ENCODE peak calls at places on chromosome 22, in eight cellular contexts. One of them, this sample, is unnamed.

GRCh38 chr22:28810839-28811491 is 10.6 kb upstream of the XBP1 start:
- DNase-seq in right lobe of liver: no peak
- DNase-seq in HAP-1: no peak
- DNase-seq in cardiac muscle cell: no peak
- DNase-seq in stomach: no peak
- DNase-seq in IMR-90: no peak
- DNase-seq in CD4-positive, CD25-positive, alpha-beta regulatory T cell: no peak
- DNase-seq in GM23248: no peak
- DNase-seq in this sample: peak; percentile 42

GRCh38 chr22:22003233-22003632 is 20.6 kb upstream of the TOP3B start:
- DNase-seq in right lobe of liver: no peak
- DNase-seq in HAP-1: no peak
- DNase-seq in cardiac muscle cell: no peak
- DNase-seq in stomach: no peak
- DNase-seq in IMR-90: no peak
- DNase-seq in CD4-positive, CD25-positive, alpha-beta regulatory T cell: no peak
- DNase-seq in GM23248: no peak
- DNase-seq in this sample: no peak

GRCh38 chr22:45131749-45132148 is 32.0 kb upstream of the NUP50 start:
- DNase-seq in right lobe of liver: peak; percentile 56
- DNase-seq in HAP-1: no peak
- DNase-seq in cardiac muscle cell: no peak
- DNase-seq in stomach: no peak
- DNase-seq in IMR-90: no peak
- DNase-seq in CD4-positive, CD25-positive, alpha-beta regulatory T cell: no peak
- DNase-seq in GM23248: no peak
- DNase-seq in this sample: no peak

GRCh38 chr22:27434898-27435297 is 366.7 kb downstream of the MN1 start:
- DNase-seq in right lobe of liver: no peak
- DNase-seq in HAP-1: no peak
- DNase-seq in cardiac muscle cell: no peak
- DNase-seq in stomach: no peak
- DNase-seq in IMR-90: no peak
- DNase-seq in CD4-positive, CD25-positive, alpha-beta regulatory T cell: no peak
- DNase-seq in GM23248: no peak
- DNase-seq in this sample: no peak

GRCh38 chr22:33328789-33329296 is 270.7 kb upstream of the SYN3 start:
- DNase-seq in right lobe of liver: no peak
- DNase-seq in HAP-1: no peak
- DNase-seq in cardiac muscle cell: no peak
- DNase-seq in stomach: no peak
- DNase-seq in IMR-90: peak; percentile 86
- DNase-seq in CD4-positive, CD25-positive, alpha-beta regulatory T cell: no peak
- DNase-seq in GM23248: peak; percentile 57
- DNase-seq in this sample: peak; percentile 35

GRCh38 chr22:21856197-21856596 is 11.2 kb downstream of the MAPK1 start:
- DNase-seq in right lobe of liver: no peak
- DNase-seq in HAP-1: no peak
- DNase-seq in cardiac muscle cell: no peak
- DNase-seq in stomach: no peak
- DNase-seq in IMR-90: no peak
- DNase-seq in CD4-positive, CD25-positive, alpha-beta regulatory T cell: no peak
- DNase-seq in GM23248: no peak
- DNase-seq in this sample: no peak

GRCh38 chr22:42431401-42432019 is 693 bp downstream of the NFAM1 start:
- DNase-seq in right lobe of liver: no peak
- DNase-seq in HAP-1: no peak
- DNase-seq in cardiac muscle cell: no peak
- DNase-seq in stomach: no peak
- DNase-seq in IMR-90: no peak
- DNase-seq in CD4-positive, CD25-positive, alpha-beta regulatory T cell: no peak
- DNase-seq in GM23248: no peak
- DNase-seq in this sample: no peak

GRCh38 chr22:39243443-39244072 is 1.2 kb downstream of the PDGFB start:
- DNase-seq in right lobe of liver: peak; percentile 62
- DNase-seq in HAP-1: no peak
- DNase-seq in cardiac muscle cell: no peak
- DNase-seq in stomach: no peak
- DNase-seq in IMR-90: no peak
- DNase-seq in CD4-positive, CD25-positive, alpha-beta regulatory T cell: peak; percentile 26
- DNase-seq in GM23248: no peak
- DNase-seq in this sample: no peak

GRCh38 chr22:44107341-44107740 is 73.4 kb upstream of the PARVG start:
- DNase-seq in right lobe of liver: no peak
- DNase-seq in HAP-1: peak; percentile 91
- DNase-seq in cardiac muscle cell: no peak
- DNase-seq in stomach: no peak
- DNase-seq in IMR-90: no peak
- DNase-seq in CD4-positive, CD25-positive, alpha-beta regulatory T cell: no peak
- DNase-seq in GM23248: no peak
- DNase-seq in this sample: no peak

GRCh38 chr22:42353883-42354727 is 78.1 kb downstream of the NFAM1 start:
- DNase-seq in right lobe of liver: no peak
- DNase-seq in HAP-1: no peak
- DNase-seq in cardiac muscle cell: no peak
- DNase-seq in stomach: no peak
- DNase-seq in IMR-90: peak; percentile 13
- DNase-seq in CD4-positive, CD25-positive, alpha-beta regulatory T cell: no peak
- DNase-seq in GM23248: peak; percentile 68
- DNase-seq in this sample: no peak

GRCh38 chr22:29734429-29734828 is 14.6 kb downstream of the CABP7 start:
- DNase-seq in right lobe of liver: no peak
- DNase-seq in HAP-1: no peak
- DNase-seq in cardiac muscle cell: no peak
- DNase-seq in stomach: no peak
- DNase-seq in IMR-90: no peak
- DNase-seq in CD4-positive, CD25-positive, alpha-beta regulatory T cell: no peak
- DNase-seq in GM23248: no peak
- DNase-seq in this sample: no peak

GRCh38 chr22:48031589-48031988 is 1269.1 kb downstream of the TBC1D22A start:
- DNase-seq in right lobe of liver: no peak
- DNase-seq in HAP-1: no peak
- DNase-seq in cardiac muscle cell: no peak
- DNase-seq in stomach: no peak
- DNase-seq in IMR-90: no peak
- DNase-seq in CD4-positive, CD25-positive, alpha-beta regulatory T cell: no peak
- DNase-seq in GM23248: no peak
- DNase-seq in this sample: no peak

DNA sequence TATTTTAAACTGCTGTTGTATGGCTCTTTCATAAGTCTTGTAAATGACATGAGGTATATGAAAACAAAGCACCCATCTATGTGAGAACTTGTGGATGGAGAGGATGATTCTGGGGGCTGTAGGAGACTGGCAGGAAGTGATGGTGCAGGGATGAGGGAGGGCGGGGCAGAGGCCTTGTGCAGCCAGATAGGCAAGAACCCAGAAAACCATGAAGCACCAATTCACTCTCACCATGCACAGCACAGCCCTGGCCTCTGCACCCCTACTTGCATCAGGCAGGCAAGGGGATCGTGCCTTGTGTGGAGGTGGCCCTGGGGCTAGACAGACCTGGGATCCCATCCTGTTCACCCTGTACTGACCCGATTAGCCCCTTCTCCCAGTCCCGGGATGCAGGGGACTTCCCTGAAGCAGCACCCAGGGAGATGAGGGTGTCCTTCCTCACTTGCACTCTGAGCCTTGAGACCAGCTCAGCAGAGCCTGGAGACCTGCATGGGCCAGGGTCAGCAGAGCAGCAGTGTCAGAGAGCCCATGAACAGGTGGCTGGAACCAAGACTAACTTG is 85.5 kb downstream of the MORC2 start:
- DNase-seq in right lobe of liver: no peak
- DNase-seq in HAP-1: no peak
- DNase-seq in cardiac muscle cell: no peak
- DNase-seq in stomach: no peak
- DNase-seq in IMR-90: no peak
- DNase-seq in CD4-positive, CD25-positive, alpha-beta regulatory T cell: no peak
- DNase-seq in GM23248: no peak
- DNase-seq in this sample: no peak
- H3K4me1 ChIP-seq in right lobe of liver: peaks cover 11% of the 10 kb centered on the region
- H3K4me1 ChIP-seq in HAP-1: peaks cover 8% of the 10 kb centered on the region
- H3K4me1 ChIP-seq in cardiac muscle cell: peaks cover 34% of the 10 kb centered on the region
- H3K4me1 ChIP-seq in stomach: peaks cover 11% of the 10 kb centered on the region
- H3K4me1 ChIP-seq in IMR-90: no peaks in the 10 kb centered on the region
- H3K4me1 ChIP-seq in CD4-positive, CD25-positive, alpha-beta regulatory T cell: no peaks in the 10 kb centered on the region
- H3K4me1 ChIP-seq in GM23248: no peaks in the 10 kb centered on the region
- H3K4me1 ChIP-seq in this sample: no peaks in the 10 kb centered on the region

GRCh38 chr22:19717691-19718254 is 3.5 kb downstream of the SEPTIN5 start:
- DNase-seq in right lobe of liver: peak; percentile 78
- DNase-seq in HAP-1: peak; percentile 46
- DNase-seq in cardiac muscle cell: peak; percentile 82
- DNase-seq in stomach: peak; percentile 79
- DNase-seq in IMR-90: peak; percentile 52
- DNase-seq in CD4-positive, CD25-positive, alpha-beta regulatory T cell: peak; percentile 86
- DNase-seq in GM23248: peak; percentile 84
- DNase-seq in this sample: peak; percentile 78

GRCh38 chr22:19719488-19720021 is 3.8 kb upstream of the GP1BB start:
- DNase-seq in right lobe of liver: no peak
- DNase-seq in HAP-1: no peak
- DNase-seq in cardiac muscle cell: no peak
- DNase-seq in stomach: no peak
- DNase-seq in IMR-90: no peak
- DNase-seq in CD4-positive, CD25-positive, alpha-beta regulatory T cell: no peak
- DNase-seq in GM23248: no peak
- DNase-seq in this sample: no peak

GRCh38 chr22:19718255-19719054 is 4.2 kb downstream of the SEPTIN5 start:
- DNase-seq in right lobe of liver: no peak
- DNase-seq in HAP-1: no peak
- DNase-seq in cardiac muscle cell: no peak
- DNase-seq in stomach: no peak
- DNase-seq in IMR-90: no peak
- DNase-seq in CD4-positive, CD25-positive, alpha-beta regulatory T cell: no peak
- DNase-seq in GM23248: peak; percentile 37
- DNase-seq in this sample: no peak

GRCh38 chr22:19720150-19720827 is 3.0 kb upstream of the GP1BB start:
- DNase-seq in right lobe of liver: no peak
- DNase-seq in HAP-1: no peak
- DNase-seq in cardiac muscle cell: no peak
- DNase-seq in stomach: no peak
- DNase-seq in IMR-90: no peak
- DNase-seq in CD4-positive, CD25-positive, alpha-beta regulatory T cell: no peak
- DNase-seq in GM23248: no peak
- DNase-seq in this sample: no peak

DNA sequence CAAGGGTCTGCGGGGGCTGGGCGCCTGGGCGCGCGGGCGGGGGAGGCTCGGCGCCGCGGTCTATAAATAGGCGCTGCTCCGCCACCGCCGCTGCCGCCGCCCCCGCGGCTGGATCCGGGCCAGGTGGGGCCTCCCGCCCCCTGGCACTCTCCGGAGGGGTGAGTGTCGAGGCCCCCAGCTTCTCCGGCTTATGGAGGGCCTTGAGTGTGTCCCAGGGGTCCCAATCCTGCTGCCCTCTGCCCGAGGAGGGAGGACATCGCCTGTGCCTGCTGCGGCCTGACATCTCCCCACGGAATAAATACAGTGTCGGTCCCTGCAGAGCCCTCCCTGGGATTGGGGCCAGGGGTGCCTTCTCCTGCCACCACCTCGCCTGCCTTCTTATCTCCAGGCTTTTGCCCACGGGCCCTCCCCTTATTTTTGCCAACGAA is 4.3 kb upstream of the GP1BB start:
- DNase-seq in right lobe of liver: no peak
- DNase-seq in HAP-1: no peak
- DNase-seq in cardiac muscle cell: peak; percentile 72
- DNase-seq in stomach: no peak
- DNase-seq in IMR-90: no peak
- DNase-seq in CD4-positive, CD25-positive, alpha-beta regulatory T cell: no peak
- DNase-seq in GM23248: no peak
- DNase-seq in this sample: no peak
- H3K4me1 ChIP-seq in right lobe of liver: peaks cover 26% of the 10 kb centered on the region
- H3K4me1 ChIP-seq in HAP-1: peaks cover 14% of the 10 kb centered on the region
- H3K4me1 ChIP-seq in cardiac muscle cell: peaks cover 33% of the 10 kb centered on the region
- H3K4me1 ChIP-seq in stomach: peaks cover 51% of the 10 kb centered on the region
- H3K4me1 ChIP-seq in IMR-90: peaks cover 12% of the 10 kb centered on the region
- H3K4me1 ChIP-seq in CD4-positive, CD25-positive, alpha-beta regulatory T cell: peaks cover 27% of the 10 kb centered on the region
- H3K4me1 ChIP-seq in GM23248: no peaks in the 10 kb centered on the region
- H3K4me1 ChIP-seq in this sample: peaks cover 23% of the 10 kb centered on the region

GRCh38 chr22:37639070-37639760 is at the start of gene SH3BP1:
- DNase-seq in right lobe of liver: peak; percentile 52
- DNase-seq in HAP-1: peak; percentile 69
- DNase-seq in cardiac muscle cell: peak; percentile 78
- DNase-seq in stomach: peak; percentile 59
- DNase-seq in IMR-90: no peak
- DNase-seq in CD4-positive, CD25-positive, alpha-beta regulatory T cell: peak; percentile 53
- DNase-seq in GM23248: peak; percentile 70
- DNase-seq in this sample: peak; percentile 88
- H3K4me1 ChIP-seq in right lobe of liver: peaks cover 16% of the 10 kb centered on the region
- H3K4me1 ChIP-seq in HAP-1: peaks cover 5% of the 10 kb centered on the region
- H3K4me1 ChIP-seq in cardiac muscle cell: peaks cover 21% of the 10 kb centered on the region
- H3K4me1 ChIP-seq in stomach: peaks cover 89% of the 10 kb centered on the region
- H3K4me1 ChIP-seq in IMR-90: peaks cover 37% of the 10 kb centered on the region
- H3K4me1 ChIP-seq in CD4-positive, CD25-positive, alpha-beta regulatory T cell: peaks cover 88% of the 10 kb centered on the region
- H3K4me1 ChIP-seq in GM23248: peaks cover 8% of the 10 kb centered on the region
- H3K4me1 ChIP-seq in this sample: peaks cover 75% of the 10 kb centered on the region

GRCh38 chr22:24990344-24990905 is 37.9 kb downstream of the KIAA1671 start:
- DNase-seq in right lobe of liver: no peak
- DNase-seq in HAP-1: no peak
- DNase-seq in cardiac muscle cell: no peak
- DNase-seq in stomach: no peak
- DNase-seq in IMR-90: no peak
- DNase-seq in CD4-positive, CD25-positive, alpha-beta regulatory T cell: no peak
- DNase-seq in GM23248: no peak
- DNase-seq in this sample: no peak

GRCh38 chr22:24989541-24989951 is 37.0 kb downstream of the KIAA1671 start:
- DNase-seq in right lobe of liver: peak; percentile 74
- DNase-seq in HAP-1: no peak
- DNase-seq in cardiac muscle cell: no peak
- DNase-seq in stomach: no peak
- DNase-seq in IMR-90: no peak
- DNase-seq in CD4-positive, CD25-positive, alpha-beta regulatory T cell: no peak
- DNase-seq in GM23248: no peak
- DNase-seq in this sample: no peak

GRCh38 chr22:24994070-24994763 is 41.7 kb downstream of the KIAA1671 start:
- DNase-seq in right lobe of liver: peak; percentile 71
- DNase-seq in HAP-1: no peak
- DNase-seq in cardiac muscle cell: peak; percentile 41
- DNase-seq in stomach: peak; percentile 58
- DNase-seq in IMR-90: no peak
- DNase-seq in CD4-positive, CD25-positive, alpha-beta regulatory T cell: no peak
- DNase-seq in GM23248: peak; percentile 88
- DNase-seq in this sample: peak; percentile 86

GRCh38 chr22:24995649-24996180 is 43.2 kb downstream of the KIAA1671 start:
- DNase-seq in right lobe of liver: no peak
- DNase-seq in HAP-1: no peak
- DNase-seq in cardiac muscle cell: no peak
- DNase-seq in stomach: no peak
- DNase-seq in IMR-90: no peak
- DNase-seq in CD4-positive, CD25-positive, alpha-beta regulatory T cell: no peak
- DNase-seq in GM23248: no peak
- DNase-seq in this sample: no peak

DNA sequence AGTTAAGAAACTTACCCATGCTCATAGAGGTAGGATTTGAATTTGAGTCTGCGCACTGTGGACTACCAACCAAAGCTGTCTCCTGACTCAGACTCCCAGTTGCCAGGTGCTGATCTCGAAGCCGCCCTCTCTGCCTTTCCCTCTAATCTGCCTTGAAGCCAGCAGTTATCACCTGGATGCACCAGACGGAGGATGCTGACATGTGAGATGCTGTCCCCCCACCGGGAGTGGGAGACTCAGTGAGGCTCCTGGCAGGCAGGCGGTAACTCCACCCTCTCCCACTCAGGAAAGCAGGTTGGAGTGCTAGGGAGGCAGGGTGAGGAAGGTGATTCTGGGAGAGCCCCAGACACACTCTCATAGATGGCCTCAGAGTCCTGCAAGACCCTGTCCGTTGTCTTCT is 40.4 kb downstream of the KIAA1671 start:
- DNase-seq in right lobe of liver: no peak
- DNase-seq in HAP-1: no peak
- DNase-seq in cardiac muscle cell: no peak
- DNase-seq in stomach: no peak
- DNase-seq in IMR-90: no peak
- DNase-seq in CD4-positive, CD25-positive, alpha-beta regulatory T cell: no peak
- DNase-seq in GM23248: no peak
- DNase-seq in this sample: no peak
- H3K4me1 ChIP-seq in right lobe of liver: peaks cover 21% of the 10 kb centered on the region
- H3K4me1 ChIP-seq in HAP-1: peaks cover 15% of the 10 kb centered on the region
- H3K4me1 ChIP-seq in cardiac muscle cell: peaks cover 27% of the 10 kb centered on the region
- H3K4me1 ChIP-seq in stomach: peaks cover 17% of the 10 kb centered on the region
- H3K4me1 ChIP-seq in IMR-90: no peaks in the 10 kb centered on the region
- H3K4me1 ChIP-seq in CD4-positive, CD25-positive, alpha-beta regulatory T cell: no peaks in the 10 kb centered on the region
- H3K4me1 ChIP-seq in GM23248: peaks cover 35% of the 10 kb centered on the region
- H3K4me1 ChIP-seq in this sample: peaks cover 57% of the 10 kb centered on the region